ENCODE peak calls at places on chromosomes 1 and 21, in eight cellular contexts. N is stimulated activated effector memory CD8-positive, alpha-beta T cell treated with anti-CD3 and anti-CD28 coated beads, Interleukin-12 subunit alpha, Interleukin-12 subunit beta, amount 100 ng/mL, for 72 hours; I is sciatic nerve; F is astrocyte of the spinal cord; R is AG08396; P is ovary; X is 8988T; B is nephron progenitor cell. G is an unnamed sample.

GRCh38 chr1:150192012-150192411 is 42.3 kb downstream of the PLEKHO1 start:
- DNase-seq in R (peak; percentile 33), B (no peak), F (peak; percentile 71), X (no peak), I (no peak), P (no peak), N (no peak), G (no peak)

GRCh38 chr1:235100124-235100801 is 28.4 kb downstream of the TOMM20 start:
- DNase-seq in I (no peak), B (no peak), X (no peak), N (no peak), P (peak; percentile 46), F (no peak), R (no peak), G (no peak)

GRCh38 chr1:13593511-13594131 is 10.0 kb downstream of the PDPN start:
- DNase-seq in F (peak; percentile 82), B (peak; percentile 35), X (no peak), P (peak; percentile 74), R (no peak), N (no peak), I (peak; percentile 76), G (no peak)

GRCh38 chr21:30779269-30779668 is 24.0 kb upstream of the KRTAP21-1 start:
- DNase-seq in R (no peak), X (no peak), I (no peak), F (no peak), B (no peak), P (no peak), N (no peak), G (no peak)

GRCh38 chr1:37476460-37477197 is 2.2 kb downstream of the ZC3H12A start:
- DNase-seq in X (peak; percentile 80), P (peak; percentile 86), N (no peak), F (peak; percentile 74), I (peak; percentile 78), B (no peak), R (peak; percentile 77), G (no peak)

GRCh38 chr1:119084651-119085262 is 55.7 kb downstream of the WARS2 start:
- DNase-seq in N (no peak), X (no peak), F (no peak), R (no peak), P (no peak), I (no peak), B (no peak), G (no peak)

GRCh38 chr1:36328713-36329112 is 5.3 kb upstream of the EVA1B start:
- DNase-seq in P (peak; percentile 35), N (no peak), B (no peak), I (no peak), X (no peak), R (no peak), F (no peak), G (no peak)

GRCh38 chr1:182674346-182675246 is 9.8 kb downstream of the RGS8 start:
- DNase-seq in P (peak; percentile 37), B (no peak), R (peak; percentile 29), I (no peak), F (peak; percentile 14), X (no peak), N (no peak), G (no peak)

GRCh38 chr1:206672844-206673758 is 11.6 kb upstream of the MAPKAPK2 start:
- DNase-seq in B (no peak), I (no peak), N (no peak), X (no peak), R (no peak), F (peak; percentile 64), P (no peak), G (no peak)

GRCh38 chr1:100387209-100387608 is 34.9 kb downstream of the CDC14A start:
- DNase-seq in R (peak; percentile 29), X (no peak), N (no peak), B (no peak), I (no peak), F (peak; percentile 55), P (peak; percentile 19), G (no peak)

GRCh38 chr21:46120301-46121285 is 22.7 kb downstream of the COL6A2 start:
- DNase-seq in P (peak; percentile 10), N (no peak), F (no peak), I (peak; percentile 56), X (no peak), R (no peak), B (no peak), G (peak; percentile 21)

GRCh38 chr21:34734696-34735095 is 65.9 kb downstream of the CLIC6 start:
- DNase-seq in R (no peak), X (no peak), I (no peak), B (no peak), P (no peak), F (no peak), N (no peak), G (no peak)

GRCh38 chr1:78177708-78178270 is 132.0 kb downstream of the GIPC2 start:
- DNase-seq in N (no peak), I (no peak), P (no peak), F (no peak), X (no peak), B (no peak), R (no peak), G (no peak)

GRCh38 chr1:15017105-15017504 is 136.4 kb upstream of the TMEM51 start:
- DNase-seq in R (no peak), F (no peak), B (no peak), N (no peak), P (no peak), I (no peak), X (no peak), G (no peak)

GRCh38 chr21:25887646-25888321 is 153.0 kb downstream of the GABPA start:
- DNase-seq in N (no peak), I (no peak), B (no peak), P (no peak), F (no peak), R (no peak), X (no peak), G (no peak)

GRCh38 chr1:27634166-27634981 is 611 bp downstream of the FGR start:
- DNase-seq in R (peak; percentile 43), N (peak; percentile 83), P (no peak), B (peak; percentile 64), I (no peak), F (no peak), X (no peak), G (no peak)

GRCh38 chr21:46066843-46067331 is 31.0 kb upstream of the COL6A2 start:
- DNase-seq in X (no peak), F (peak; percentile 62), I (peak; percentile 72), N (no peak), P (peak; percentile 69), B (peak; percentile 40), R (peak; percentile 73), G (no peak)

GRCh38 chr1:109818351-109819325 is 54.9 kb upstream of the EPS8L3 start:
- DNase-seq in B (no peak), N (peak; percentile 45), X (no peak), F (no peak), I (no peak), R (no peak), P (peak; percentile 41), G (no peak)

GRCh38 chr1:18414321-18414720 is 66.4 kb upstream of the KLHDC7A start:
- DNase-seq in I (no peak), P (no peak), F (no peak), B (no peak), X (no peak), N (no peak), R (no peak), G (no peak)

GRCh38 chr1:243471026-243471685 is 215.3 kb downstream of the SDCCAG8 start:
- DNase-seq in R (no peak), X (no peak), N (no peak), I (no peak), B (no peak), P (no peak), F (no peak), G (no peak)

GRCh38 chr1:177975588-177976495 is 6.0 kb upstream of the SEC16B start:
- DNase-seq in F (peak; percentile 61), R (peak; percentile 18), N (no peak), X (peak; percentile 33), I (no peak), B (no peak), P (no peak), G (no peak)

GRCh38 chr1:19385869-19386591 is 73.9 kb downstream of the SLC66A1 start:
- DNase-seq in P (peak; percentile 76), I (peak; percentile 76), F (peak; percentile 73), X (no peak), N (no peak), R (peak; percentile 65), B (no peak), G (no peak)

GRCh38 chr1:201964266-201964665 is 9.0 kb downstream of the TIMM17A start:
- DNase-seq in B (no peak), N (no peak), P (no peak), R (no peak), F (no peak), X (no peak), I (no peak), G (no peak)

GRCh38 chr21:37675202-37675801 is 241.0 kb downstream of the KCNJ6 start:
- DNase-seq in P (peak; percentile 29), R (peak; percentile 71), I (peak; percentile 76), X (peak; percentile 41), B (peak; percentile 88), N (peak; percentile 74), F (peak; percentile 43), G (peak; percentile 58)

GRCh38 chr1:55304306-55304705 is 89.1 kb upstream of the USP24 start:
- DNase-seq in B (peak; percentile 7), N (no peak), I (no peak), R (no peak), P (no peak), X (no peak), F (no peak), G (no peak)

GRCh38 chr1:221089273-221089672 is 210.0 kb downstream of the HLX start:
- DNase-seq in R (peak; percentile 24), I (no peak), N (no peak), F (peak; percentile 40), X (no peak), B (no peak), P (no peak), G (no peak)

GRCh38 chr1:8197493-8198282 is 120.2 kb upstream of the SLC45A1 start:
- DNase-seq in F (peak; percentile 91), P (peak; percentile 83), B (no peak), X (peak; percentile 29), N (no peak), I (peak; percentile 71), R (peak; percentile 79), G (peak; percentile 46)

GRCh38 chr1:43935711-43936427 is 2.3 kb downstream of the ARTN start:
- DNase-seq in F (no peak), X (no peak), N (no peak), P (no peak), I (no peak), B (peak; percentile 63), R (peak; percentile 19), G (no peak)

GRCh38 chr1:170856455-170856854 is 78.9 kb upstream of the MROH9 start:
- DNase-seq in R (no peak), P (no peak), F (no peak), B (no peak), X (no peak), N (no peak), I (no peak), G (no peak)

GRCh38 chr1:59971464-59971911 is 44.9 kb upstream of the CYP2J2 start:
- DNase-seq in X (peak; percentile 70), B (peak; percentile 82), R (peak; percentile 83), P (peak; percentile 42), N (peak; percentile 59), I (peak; percentile 85), F (peak; percentile 56), G (peak; percentile 41)

GRCh38 chr1:203638914-203639313 is 12.3 kb downstream of the ATP2B4 start:
- DNase-seq in P (no peak), N (no peak), X (no peak), R (no peak), I (no peak), F (no peak), B (no peak), G (no peak)

GRCh38 chr1:67804710-67805109 is 28.6 kb downstream of the GNG12 start:
- DNase-seq in F (no peak), X (no peak), P (no peak), R (no peak), B (no peak), I (no peak), N (no peak), G (no peak)

G was measured in GM12891.